ENCODE peak calls at places on chromosome 2, in nine cellular contexts. T is stimulated activated naive CD8-positive, alpha-beta T cell treated with anti-CD3 and anti-CD28 coated beads, Interleukin-15, amount 100 ng/mL, for 72 hours; N is substantia nigra; L is endothelial cell; M is T-helper 9 cell; H is lower lobe of right lung; W is COR-L47; F is GM10248; U is COLO829. O is an unnamed sample.

GRCh38 chr2:107588960-107589542 is 237.6 kb upstream of the RGPD4 start:
- DNase-seq in T (no peak), N (no peak), L (no peak), M (no peak), H (no peak), W (peak; percentile 95), F (no peak), U (no peak), O (no peak)

GRCh38 chr2:173407176-173407575 is 52.5 kb downstream of the CDCA7 start:
- DNase-seq in T (no peak), N (no peak), L (no peak), M (no peak), H (no peak), W (no peak), F (no peak), U (no peak), O (no peak)

GRCh38 chr2:86032861-86033595 is 72.7 kb downstream of the POLR1A start:
- DNase-seq in T (no peak), N (no peak), L (no peak), M (no peak), H (no peak), W (no peak), F (no peak), U (no peak), O (no peak)

GRCh38 chr2:188569441-188569840 is 277.8 kb downstream of the GULP1 start:
- DNase-seq in T (no peak), N (no peak), L (no peak), M (no peak), H (no peak), W (no peak), F (no peak), U (no peak), O (no peak)

GRCh38 chr2:227629435-227629834 is 12.1 kb downstream of the SCYGR4 start:
- DNase-seq in T (no peak), N (no peak), L (no peak), M (no peak), H (no peak), W (no peak), F (no peak), U (no peak), O (no peak)

GRCh38 chr2:228801451-228801850 is 469.6 kb downstream of the PID1 start:
- DNase-seq in T (no peak), N (no peak), L (no peak), M (no peak), H (no peak), W (no peak), F (no peak), U (no peak), O (no peak)

GRCh38 chr2:40033781-40034180 is 254.7 kb upstream of the THUMPD2 start:
- DNase-seq in T (no peak), N (no peak), L (no peak), M (no peak), H (no peak), W (no peak), F (no peak), U (no peak), O (no peak)

GRCh38 chr2:71672011-71672639 is 218.8 kb downstream of the DYSF start:
- DNase-seq in T (no peak), N (no peak), L (no peak), M (no peak), H (no peak), W (no peak), F (no peak), U (no peak), O (no peak)

GRCh38 chr2:69554981-69555380 is 88.6 kb downstream of the AAK1 start:
- DNase-seq in T (no peak), N (no peak), L (peak; percentile 39), M (no peak), H (no peak), W (no peak), F (peak; percentile 22), U (no peak), O (no peak)

GRCh38 chr2:54801422-54801821 is 78.0 kb downstream of the EML6 start:
- DNase-seq in T (no peak), N (no peak), L (no peak), M (no peak), H (no peak), W (peak; percentile 78), F (no peak), U (no peak), O (no peak)

GRCh38 chr2:167157523-167157922 is 269.2 kb downstream of the XIRP2 start:
- DNase-seq in T (no peak), N (no peak), L (no peak), M (no peak), H (no peak), W (no peak), F (no peak), U (no peak), O (no peak)

GRCh38 chr2:53181759-53182158 is 585.8 kb upstream of the CHAC2 start:
- DNase-seq in T (no peak), N (no peak), L (no peak), M (no peak), H (no peak), W (no peak), F (no peak), U (no peak), O (no peak)

GRCh38 chr2:176071330-176072291 is 12.2 kb downstream of the EVX2 start:
- DNase-seq in T (no peak), N (no peak), L (peak; percentile 7), M (no peak), H (no peak), W (no peak), F (no peak), U (no peak), O (no peak)

GRCh38 chr2:241413929-241414580 is 58.0 kb downstream of the FARP2 start:
- DNase-seq in T (no peak), N (no peak), L (no peak), M (no peak), H (no peak), W (no peak), F (no peak), U (no peak), O (no peak)

GRCh38 chr2:11250400-11251277 is 93.8 kb downstream of the ROCK2 start:
- DNase-seq in T (no peak), N (no peak), L (no peak), M (no peak), H (no peak), W (no peak), F (no peak), U (no peak), O (no peak)

GRCh38 chr2:24046930-24047702 is at the start of gene WDCP:
- DNase-seq in T (peak; percentile 88), N (peak; percentile 92), L (peak; percentile 83), M (peak; percentile 85), H (peak; percentile 97), W (peak; percentile 98), F (peak; percentile 93), U (peak; percentile 88), O (peak; percentile 97)